ENCODE peak calls at places on chromosomes 13 and 19, in six cellular contexts. I is T-helper 2 cell; Z is T-helper 17 cell; D is GM12864; O is CD14-positive monocyte; V is activated CD4-positive, alpha-beta T cell treated with anti-CD3 and anti-CD28 coated beads for 1 hour. K is an unnamed sample.

GRCh38 chr13:45916036-45916435 is 64.5 kb upstream of the SIAH3 start:
- DNase-seq in D (no peak), V (no peak), Z (no peak), O (no peak), I (no peak), K (no peak)

GRCh38 chr19:2034729-2035589 is 16.1 kb downstream of the MKNK2 start:
- DNase-seq in I (peak; percentile 50), O (peak; percentile 83), V (peak; percentile 48), Z (peak; percentile 56), D (peak; percentile 54), K (peak; percentile 27)

GRCh38 chr13:94251801-94252200 is 227.7 kb downstream of the DCT start:
- DNase-seq in D (no peak), O (no peak), Z (no peak), V (no peak), I (no peak), K (no peak)

GRCh38 chr19:15154002-15154612 is 46.7 kb downstream of the NOTCH3 start:
- DNase-seq in O (no peak), Z (no peak), D (no peak), V (no peak), I (peak; percentile 10), K (no peak)

GRCh38 chr13:20151016-20151415 is 9.8 kb downstream of the GJA3 start:
- DNase-seq in O (no peak), Z (no peak), I (no peak), V (no peak), D (no peak), K (no peak)

GRCh38 chr19:44587863-44588752 is 25.3 kb upstream of the IGSF23 start:
- DNase-seq in O (no peak), I (no peak), V (no peak), D (no peak), Z (no peak), K (no peak)

GRCh38 chr13:113151745-113152707 is 6.4 kb upstream of the PROZ start:
- DNase-seq in Z (no peak), D (no peak), V (no peak), I (no peak), O (no peak), K (no peak)

GRCh38 chr13:59398127-59398526 is 765.6 kb downstream of the DIAPH3 start:
- DNase-seq in V (no peak), Z (no peak), D (no peak), I (no peak), O (no peak), K (no peak)

GRCh38 chr19:42594617-42595489 is at the start of gene CEACAM8:
- DNase-seq in Z (no peak), I (no peak), D (no peak), V (no peak), O (no peak), K (no peak)

GRCh38 chr13:47816835-47817234 is 184.2 kb downstream of the SUCLA2 start:
- DNase-seq in V (no peak), D (no peak), Z (no peak), O (no peak), I (no peak), K (no peak)

GRCh38 chr19:35995655-35995993 is 636 bp downstream of the SDHAF1 start:
- DNase-seq in D (no peak), V (no peak), I (no peak), O (no peak), Z (no peak), K (no peak)

GRCh38 chr19:50315773-50316448 is 13.3 kb downstream of the KCNC3 start:
- DNase-seq in V (no peak), D (no peak), Z (no peak), O (no peak), I (no peak), K (no peak)

GRCh38 chr13:84980571-84980970 is 818.6 kb downstream of the SLITRK6 start:
- DNase-seq in I (no peak), D (no peak), O (no peak), Z (no peak), V (no peak), K (no peak)

GRCh38 chr13:97630725-97631124 is 196.8 kb downstream of the RAP2A start:
- DNase-seq in D (no peak), O (no peak), V (no peak), Z (no peak), I (no peak), K (no peak)

GRCh38 chr13:40189885-40190655 is 476.4 kb downstream of the FOXO1 start:
- DNase-seq in Z (no peak), O (no peak), V (no peak), I (no peak), D (no peak), K (no peak)

GRCh38 chr19:42255766-42256750 is 1.1 kb upstream of the ERF start:
- DNase-seq in Z (no peak), D (no peak), V (no peak), O (no peak), I (no peak), K (no peak)

GRCh38 chr13:112905990-112906641 is 62.9 kb upstream of the MCF2L start:
- DNase-seq in I (no peak), V (no peak), D (no peak), O (no peak), Z (no peak), K (no peak)

GRCh38 chr19:16342002-16342715 is 17.5 kb downstream of the KLF2 start:
- DNase-seq in Z (no peak), D (peak; percentile 85), V (no peak), O (no peak), I (peak; percentile 40), K (peak; percentile 33)

GRCh38 chr13:93151277-93151676 is 75.3 kb upstream of the GPC6 start:
- DNase-seq in D (no peak), I (no peak), Z (no peak), V (no peak), O (no peak), K (no peak)